ENCODE peak calls at places on chromosomes 3 and 15, in six cellular contexts. One of them, this sample, is unnamed.

GRCh38 chr3:5271061-5271683 is 83.7 kb downstream of the EDEM1 start:
- DNase-seq in nephron progenitor cell: no peak
- DNase-seq in transverse colon: no peak
- DNase-seq in ascending aorta: no peak
- DNase-seq in progenitor cell of endocrine pancreas: no peak
- DNase-seq in BE2C: no peak
- DNase-seq in this sample: no peak

GRCh38 chr3:13616359-13616758 is 67.4 kb downstream of the FBLN2 start:
- DNase-seq in ascending aorta: no peak
- DNase-seq in transverse colon: no peak
- DNase-seq in BE2C: no peak
- DNase-seq in nephron progenitor cell: no peak
- DNase-seq in progenitor cell of endocrine pancreas: no peak
- DNase-seq in this sample: no peak

GRCh38 chr3:147930417-147930816 is 521.3 kb downstream of the ZIC1 start:
- DNase-seq in ascending aorta: no peak
- DNase-seq in nephron progenitor cell: no peak
- DNase-seq in BE2C: no peak
- DNase-seq in progenitor cell of endocrine pancreas: no peak
- DNase-seq in transverse colon: no peak
- DNase-seq in this sample: no peak

GRCh38 chr15:68053997-68054657 is at the start of gene PIAS1:
- DNase-seq in ascending aorta: peak
- DNase-seq in BE2C: peak
- DNase-seq in transverse colon: peak
- DNase-seq in progenitor cell of endocrine pancreas: peak
- DNase-seq in nephron progenitor cell: peak
- DNase-seq in this sample: peak

GRCh38 chr15:45157056-45157455 is 27.3 kb downstream of the DUOX1 start:
- DNase-seq in transverse colon: no peak
- DNase-seq in BE2C: no peak
- DNase-seq in progenitor cell of endocrine pancreas: no peak
- DNase-seq in nephron progenitor cell: no peak
- DNase-seq in ascending aorta: no peak
- DNase-seq in this sample: no peak

GRCh38 chr15:91660174-91660649 is 193.3 kb upstream of the SLCO3A1 start:
- DNase-seq in progenitor cell of endocrine pancreas: no peak
- DNase-seq in BE2C: no peak
- DNase-seq in transverse colon: no peak
- DNase-seq in nephron progenitor cell: no peak
- DNase-seq in ascending aorta: no peak
- DNase-seq in this sample: no peak

GRCh38 chr15:47737424-47737823 is 20.1 kb downstream of the SEMA6D start:
- DNase-seq in BE2C: no peak
- DNase-seq in transverse colon: no peak
- DNase-seq in ascending aorta: no peak
- DNase-seq in progenitor cell of endocrine pancreas: no peak
- DNase-seq in nephron progenitor cell: no peak
- DNase-seq in this sample: no peak

GRCh38 chr3:47578691-47579632 is at the start of gene CSPG5:
- DNase-seq in transverse colon: peak
- DNase-seq in ascending aorta: no peak
- DNase-seq in nephron progenitor cell: peak
- DNase-seq in progenitor cell of endocrine pancreas: peak
- DNase-seq in BE2C: peak
- DNase-seq in this sample: peak

GRCh38 chr3:9347887-9348286 is 15.0 kb upstream of the THUMPD3 start:
- DNase-seq in BE2C: no peak
- DNase-seq in nephron progenitor cell: no peak
- DNase-seq in progenitor cell of endocrine pancreas: no peak
- DNase-seq in transverse colon: no peak
- DNase-seq in ascending aorta: no peak
- DNase-seq in this sample: no peak

GRCh38 chr3:158352551-158352950 is 218.4 kb upstream of the MLF1 start:
- DNase-seq in BE2C: no peak
- DNase-seq in ascending aorta: no peak
- DNase-seq in transverse colon: peak
- DNase-seq in nephron progenitor cell: no peak
- DNase-seq in progenitor cell of endocrine pancreas: no peak
- DNase-seq in this sample: no peak

GRCh38 chr3:81299486-81299885 is 462.0 kb downstream of the GBE1 start:
- DNase-seq in BE2C: no peak
- DNase-seq in nephron progenitor cell: no peak
- DNase-seq in progenitor cell of endocrine pancreas: no peak
- DNase-seq in ascending aorta: no peak
- DNase-seq in transverse colon: no peak
- DNase-seq in this sample: no peak

GRCh38 chr3:123768480-123769359 is 115.4 kb downstream of the MYLK start:
- DNase-seq in BE2C: no peak
- DNase-seq in nephron progenitor cell: no peak
- DNase-seq in progenitor cell of endocrine pancreas: no peak
- DNase-seq in ascending aorta: no peak
- DNase-seq in transverse colon: no peak
- DNase-seq in this sample: no peak

GRCh38 chr3:72004749-72005292 is 219.9 kb upstream of the PROK2 start:
- DNase-seq in ascending aorta: no peak
- DNase-seq in transverse colon: no peak
- DNase-seq in progenitor cell of endocrine pancreas: no peak
- DNase-seq in nephron progenitor cell: no peak
- DNase-seq in BE2C: no peak
- DNase-seq in this sample: no peak

GRCh38 chr3:155517907-155518306 is 224.4 kb upstream of the STRIT1 start:
- DNase-seq in BE2C: no peak
- DNase-seq in nephron progenitor cell: no peak
- DNase-seq in ascending aorta: no peak
- DNase-seq in transverse colon: no peak
- DNase-seq in progenitor cell of endocrine pancreas: no peak
- DNase-seq in this sample: no peak

GRCh38 chr3:54731697-54732445 is 196.0 kb downstream of the LRTM1 start:
- DNase-seq in ascending aorta: no peak
- DNase-seq in BE2C: no peak
- DNase-seq in progenitor cell of endocrine pancreas: no peak
- DNase-seq in nephron progenitor cell: no peak
- DNase-seq in transverse colon: no peak
- DNase-seq in this sample: no peak

GRCh38 chr3:131083190-131083863 is 56.6 kb downstream of the NEK11 start:
- DNase-seq in nephron progenitor cell: peak
- DNase-seq in BE2C: peak
- DNase-seq in ascending aorta: no peak
- DNase-seq in transverse colon: peak
- DNase-seq in progenitor cell of endocrine pancreas: no peak
- DNase-seq in this sample: peak

GRCh38 chr3:56974242-56974945 is 86.1 kb upstream of the SPATA12 start:
- DNase-seq in progenitor cell of endocrine pancreas: no peak
- DNase-seq in ascending aorta: no peak
- DNase-seq in BE2C: no peak
- DNase-seq in transverse colon: no peak
- DNase-seq in nephron progenitor cell: no peak
- DNase-seq in this sample: no peak

GRCh38 chr3:171165986-171166385 is 139.5 kb upstream of the SLC2A2 start:
- DNase-seq in transverse colon: no peak
- DNase-seq in progenitor cell of endocrine pancreas: no peak
- DNase-seq in BE2C: no peak
- DNase-seq in ascending aorta: no peak
- DNase-seq in nephron progenitor cell: no peak
- DNase-seq in this sample: no peak

GRCh38 chr3:182631183-182632076 is 161.9 kb upstream of the ATP11B start:
- DNase-seq in BE2C: no peak
- DNase-seq in nephron progenitor cell: no peak
- DNase-seq in transverse colon: no peak
- DNase-seq in progenitor cell of endocrine pancreas: no peak
- DNase-seq in ascending aorta: no peak
- DNase-seq in this sample: no peak

GRCh38 chr3:37803726-37804469 is 57.8 kb upstream of the CTDSPL start:
- DNase-seq in ascending aorta: no peak
- DNase-seq in BE2C: no peak
- DNase-seq in nephron progenitor cell: no peak
- DNase-seq in progenitor cell of endocrine pancreas: no peak
- DNase-seq in transverse colon: no peak
- DNase-seq in this sample: no peak
- TF ChIP-seq CTCF in ascending aorta: no peak
- TF ChIP-seq CTCF in BE2C: no peak
- TF ChIP-seq CTCF in nephron progenitor cell: no peak
- TF ChIP-seq CTCF in progenitor cell of endocrine pancreas: no peak
- TF ChIP-seq CTCF in transverse colon: no peak
- TF ChIP-seq CTCF in this sample: no peak

GRCh38 chr15:83339396-83339795 is 54.9 kb upstream of the BNC1 start:
- DNase-seq in BE2C: no peak
- DNase-seq in ascending aorta: no peak
- DNase-seq in transverse colon: no peak
- DNase-seq in progenitor cell of endocrine pancreas: no peak
- DNase-seq in nephron progenitor cell: no peak
- DNase-seq in this sample: no peak

GRCh38 chr15:83340087-83340486 is 55.6 kb upstream of the BNC1 start:
- DNase-seq in transverse colon: no peak
- DNase-seq in nephron progenitor cell: no peak
- DNase-seq in progenitor cell of endocrine pancreas: no peak
- DNase-seq in ascending aorta: no peak
- DNase-seq in BE2C: no peak
- DNase-seq in this sample: no peak
- TF ChIP-seq CTCF in transverse colon: no peak
- TF ChIP-seq CTCF in nephron progenitor cell: no peak
- TF ChIP-seq CTCF in progenitor cell of endocrine pancreas: no peak
- TF ChIP-seq CTCF in ascending aorta: no peak
- TF ChIP-seq CTCF in BE2C: no peak
- TF ChIP-seq CTCF in this sample: no peak

GRCh38 chr3:4107430-4107829 is 195.7 kb upstream of the SETMAR start:
- DNase-seq in progenitor cell of endocrine pancreas: no peak
- DNase-seq in BE2C: no peak
- DNase-seq in ascending aorta: no peak
- DNase-seq in nephron progenitor cell: no peak
- DNase-seq in transverse colon: no peak
- DNase-seq in this sample: no peak
- TF ChIP-seq CTCF in progenitor cell of endocrine pancreas: peak
- TF ChIP-seq CTCF in BE2C: peak
- TF ChIP-seq CTCF in ascending aorta: no peak
- TF ChIP-seq CTCF in nephron progenitor cell: no peak
- TF ChIP-seq CTCF in transverse colon: no peak
- TF ChIP-seq CTCF in this sample: no peak

GRCh38 chr15:40053234-40054055 is 14.5 kb upstream of the SRP14 start:
- DNase-seq in BE2C: no peak
- DNase-seq in progenitor cell of endocrine pancreas: no peak
- DNase-seq in ascending aorta: no peak
- DNase-seq in nephron progenitor cell: no peak
- DNase-seq in transverse colon: no peak
- DNase-seq in this sample: no peak
- TF ChIP-seq CTCF in BE2C: peak
- TF ChIP-seq CTCF in progenitor cell of endocrine pancreas: no peak
- TF ChIP-seq CTCF in ascending aorta: no peak
- TF ChIP-seq CTCF in nephron progenitor cell: no peak
- TF ChIP-seq CTCF in transverse colon: no peak
- TF ChIP-seq CTCF in this sample: no peak

GRCh38 chr3:40258555-40258954 is 51.0 kb upstream of the EIF1B start:
- DNase-seq in BE2C: no peak
- DNase-seq in progenitor cell of endocrine pancreas: no peak
- DNase-seq in nephron progenitor cell: no peak
- DNase-seq in ascending aorta: no peak
- DNase-seq in transverse colon: no peak
- DNase-seq in this sample: no peak
- TF ChIP-seq CTCF in BE2C: no peak
- TF ChIP-seq CTCF in progenitor cell of endocrine pancreas: no peak
- TF ChIP-seq CTCF in nephron progenitor cell: no peak
- TF ChIP-seq CTCF in ascending aorta: no peak
- TF ChIP-seq CTCF in transverse colon: no peak
- TF ChIP-seq CTCF in this sample: no peak

GRCh38 chr3:52845691-52846426 is 11.0 kb upstream of the MUSTN1 start:
- DNase-seq in progenitor cell of endocrine pancreas: no peak
- DNase-seq in nephron progenitor cell: peak
- DNase-seq in BE2C: no peak
- DNase-seq in ascending aorta: no peak
- DNase-seq in transverse colon: no peak
- DNase-seq in this sample: no peak
- TF ChIP-seq CTCF in progenitor cell of endocrine pancreas: peak
- TF ChIP-seq CTCF in nephron progenitor cell: no peak
- TF ChIP-seq CTCF in BE2C: peak
- TF ChIP-seq CTCF in ascending aorta: peak
- TF ChIP-seq CTCF in transverse colon: peak
- TF ChIP-seq CTCF in this sample: peak

This sample was measured in glutamatergic neuron.